ENCODE peak calls at places on chromosomes 2 and 18, in four cellular contexts. W, V, C and Q are unnamed samples.

GRCh38 chr2:222900354-222900753 is 39.5 kb downstream of the ACSL3 start:
- DNase-seq in W (peak), C (peak), V (peak), Q (no peak)

GRCh38 chr2:36356199-36356989 is 816 bp downstream of the CRIM1 start:
- DNase-seq in C (peak), V (no peak), W (no peak), Q (no peak)

GRCh38 chr2:28683100-28683706 is 68.4 kb upstream of the PPP1CB start:
- DNase-seq in C (peak), W (peak), V (peak), Q (peak)

GRCh38 chr2:223053431-223054192 is 1.6 kb downstream of the KCNE4 start:
- DNase-seq in C (no peak), W (peak), V (no peak), Q (no peak)

GRCh38 chr2:198374375-198375072 is 570.1 kb downstream of the PLCL1 start:
- DNase-seq in W (peak), V (peak), C (peak), Q (peak)

GRCh38 chr18:23689031-23689615 is at the start of gene LAMA3:
- DNase-seq in C (peak), V (no peak), W (peak), Q (no peak)

GRCh38 chr18:36993068-36993467 is 164.1 kb downstream of the KIAA1328 start:
- DNase-seq in C (peak), W (peak), V (peak), Q (peak)

GRCh38 chr2:219081701-219082331 is 21.1 kb upstream of the IHH start:
- DNase-seq in W (peak), V (no peak), C (no peak), Q (no peak)

GRCh38 chr2:144927429-144927828 is 407.5 kb upstream of the ZEB2 start:
- DNase-seq in W (no peak), V (no peak), C (no peak), Q (no peak)

GRCh38 chr2:43186679-43187374 is 39.6 kb downstream of the ZFP36L2 start:
- DNase-seq in C (no peak), W (no peak), V (no peak), Q (no peak)

DNA sequence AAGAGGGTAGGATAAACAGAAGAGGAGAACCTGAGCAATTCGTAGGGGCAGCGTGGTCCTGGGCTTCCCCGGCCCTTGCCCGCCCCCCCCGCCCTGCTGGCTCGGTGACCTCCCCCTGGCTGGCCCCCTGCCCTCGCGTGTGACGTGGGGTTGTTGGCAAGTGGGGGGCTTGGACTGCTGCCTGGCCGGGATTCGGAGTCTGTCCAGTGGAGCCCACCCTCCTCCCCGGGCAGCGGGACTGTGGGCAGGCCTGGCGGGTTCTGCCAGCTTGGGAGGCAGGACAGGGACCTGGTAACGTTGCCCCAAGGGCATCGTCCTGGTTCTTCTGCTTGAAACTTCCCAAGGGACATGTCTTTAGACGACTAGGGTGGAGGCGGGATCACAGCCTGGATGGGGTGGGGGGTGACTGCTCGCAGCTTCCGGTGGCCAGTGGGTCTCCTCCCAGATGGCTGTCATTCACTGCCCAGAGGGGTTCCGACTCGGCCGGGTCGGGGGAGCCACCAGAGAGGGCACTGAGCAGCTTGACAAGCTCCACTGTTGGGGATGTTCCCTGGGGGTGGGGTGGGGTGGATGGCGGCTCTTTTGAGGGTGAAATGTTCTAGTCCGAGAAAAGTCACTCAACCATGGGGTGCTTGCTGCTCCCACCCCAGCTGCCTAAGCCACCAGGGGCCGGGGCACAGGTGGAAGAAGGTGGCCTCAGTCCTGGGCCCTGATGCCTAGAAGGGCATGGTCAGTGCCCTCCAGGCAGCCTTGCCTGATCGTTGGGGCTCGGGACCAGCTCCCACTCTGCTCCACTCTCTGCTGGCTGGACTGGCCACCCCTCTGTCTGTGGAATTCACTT is 4.2 kb upstream of the HS6ST1 start:
- DNase-seq in C (no peak), W (no peak), V (no peak), Q (no peak)
- H3K4me3 ChIP-seq in C (peak), W (peak), V (peak), Q (peak)

DNA sequence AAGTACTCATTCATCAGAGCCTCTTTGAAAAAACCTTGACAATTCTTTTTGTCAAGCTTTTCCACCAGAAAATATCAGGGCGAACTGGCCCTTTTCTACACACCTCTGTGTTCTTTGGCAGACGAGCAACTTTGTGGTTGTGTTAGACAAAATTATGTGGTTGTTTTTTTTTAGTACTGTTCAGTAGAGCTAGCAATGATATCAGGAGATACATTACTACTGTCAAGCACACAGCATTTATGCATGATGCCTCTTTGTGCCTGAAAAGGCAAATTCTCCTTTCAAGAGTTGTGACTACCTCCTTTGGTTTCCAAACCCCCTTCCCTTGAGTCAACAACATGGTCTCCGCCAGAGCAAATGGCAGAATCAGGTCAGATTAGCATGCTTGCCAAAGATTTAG is 510.8 kb upstream of the NRP2 start:
- DNase-seq in C (peak), V (no peak), W (no peak), Q (no peak)
- H3K4me3 ChIP-seq in C (no peak), V (no peak), W (no peak), Q (no peak)

GRCh38 chr18:58042826-58043362 is 1.1 kb upstream of the NEDD4L start:
- DNase-seq in W (peak), V (no peak), C (peak), Q (no peak)

GRCh38 chr18:58043452-58044369 is at the start of gene NEDD4L:
- DNase-seq in V (peak), W (peak), C (peak), Q (peak)

GRCh38 chr18:58045265-58046086 is 1.4 kb downstream of the NEDD4L start:
- DNase-seq in C (peak), V (peak), W (peak), Q (no peak)

GRCh38 chr18:58046087-58046793 is 2.2 kb downstream of the NEDD4L start:
- DNase-seq in V (no peak), W (no peak), C (peak), Q (no peak)

GRCh38 chr18:58044370-58045264 is 591 bp downstream of the NEDD4L start:
- DNase-seq in W (peak), V (peak), C (peak), Q (no peak)
- H3K4me3 ChIP-seq in W (peak), V (peak), C (peak), Q (peak)

GRCh38 chr2:226796012-226796839 is 3.4 kb downstream of the IRS1 start:
- DNase-seq in W (no peak), V (no peak), C (no peak), Q (no peak)

GRCh38 chr2:226794077-226794670 is 5.4 kb downstream of the IRS1 start:
- DNase-seq in C (peak), W (peak), V (peak), Q (no peak)

GRCh38 chr2:226794751-226795171 is 4.9 kb downstream of the IRS1 start:
- DNase-seq in W (peak), V (peak), C (peak), Q (peak)

GRCh38 chr2:226796840-226797288 is 2.8 kb downstream of the IRS1 start:
- DNase-seq in C (no peak), V (peak), W (no peak), Q (no peak)

DNA sequence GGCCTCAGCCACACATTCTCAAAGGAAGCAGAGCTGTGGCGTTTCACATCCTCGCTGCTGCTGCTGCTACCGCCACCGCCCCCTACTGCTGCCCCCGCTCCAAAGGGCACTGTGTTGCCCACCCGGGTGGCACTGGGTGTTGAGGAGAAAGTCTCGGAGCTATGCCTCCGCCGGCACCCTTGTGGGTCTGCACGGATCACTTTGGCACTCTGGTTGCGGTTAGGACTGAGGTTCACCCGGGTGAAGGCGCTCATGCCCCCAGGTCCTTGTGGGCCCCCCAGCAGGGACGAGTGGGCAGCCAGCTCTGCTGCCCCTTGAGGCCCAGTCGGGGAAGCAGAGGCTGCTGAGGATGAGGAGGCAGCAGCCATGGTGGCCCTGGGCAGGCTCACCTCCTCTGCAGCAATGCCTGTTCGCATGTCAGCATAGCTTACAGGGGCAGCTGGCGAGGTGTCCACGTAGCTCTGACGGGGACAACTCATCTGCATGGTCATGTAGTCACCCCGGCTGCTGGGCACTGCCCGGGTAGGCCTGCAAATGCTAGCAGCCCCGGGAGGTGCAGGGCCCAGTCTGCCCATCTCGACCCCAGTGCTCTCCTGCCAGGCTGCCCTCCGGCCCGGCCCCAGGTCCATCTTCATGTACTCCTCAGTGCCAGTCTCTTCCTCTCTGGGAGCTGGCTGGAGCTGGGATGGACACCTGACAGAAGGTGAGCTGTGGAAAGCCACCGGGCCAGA is 4.2 kb downstream of the IRS1 start:
- DNase-seq in V (no peak), C (peak), W (no peak), Q (no peak)
- H3K4me3 ChIP-seq in V (peak), C (peak), W (peak), Q (peak)

DNA sequence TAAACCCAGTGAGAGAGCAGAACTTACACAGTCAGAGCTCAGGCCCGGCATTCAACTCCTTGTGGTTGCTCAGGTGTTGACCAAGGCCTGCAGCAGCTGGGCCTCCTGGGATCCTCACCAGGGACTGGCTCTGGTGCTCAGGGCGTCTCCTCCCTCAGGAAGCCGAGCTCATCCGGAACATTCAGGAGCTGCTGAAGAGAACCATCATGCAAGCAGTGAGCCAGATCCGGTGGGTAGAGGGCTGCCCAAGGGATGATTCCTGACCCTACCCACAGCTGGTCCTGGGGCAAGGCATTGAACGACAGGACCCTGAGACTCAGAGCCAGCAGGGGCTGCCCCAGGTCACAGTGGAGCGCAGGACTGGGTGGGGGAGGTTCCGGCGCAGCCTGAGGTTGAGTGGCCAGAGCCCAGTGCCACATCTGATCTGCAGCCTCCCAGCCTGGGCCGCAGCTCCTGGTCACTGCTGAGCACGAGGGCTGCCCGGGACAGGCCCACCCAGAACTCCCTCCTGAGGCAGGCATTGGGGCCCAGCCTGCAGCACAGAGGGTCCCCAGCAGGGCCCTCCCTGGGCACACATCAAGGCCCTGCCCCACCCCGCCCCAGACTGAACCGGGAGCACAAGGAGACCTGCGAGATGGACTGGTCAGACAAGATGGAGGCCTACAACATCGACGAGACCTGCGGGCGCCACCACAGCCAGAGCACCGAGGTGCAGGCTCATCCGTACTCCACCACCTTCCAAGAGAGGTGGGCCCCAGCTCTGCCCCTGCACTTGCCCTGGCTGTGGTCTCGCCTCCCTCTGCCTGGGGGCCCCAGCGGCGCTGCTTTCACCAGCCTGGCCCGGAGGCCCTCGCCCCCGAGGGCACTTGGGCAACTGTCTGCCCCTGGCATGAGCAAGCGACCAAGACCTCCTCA is 2.4 kb downstream of the TEKT4 start:
- DNase-seq in W (no peak), C (no peak), V (no peak), Q (no peak)
- H3K4me3 ChIP-seq in W (no peak), C (no peak), V (no peak), Q (no peak)

GRCh38 chr2:24050041-24050655 is 607 bp downstream of the FKBP1B start:
- DNase-seq in C (peak), W (peak), V (peak), Q (no peak)
- H3K4me3 ChIP-seq in C (peak), W (peak), V (peak), Q (peak)